ENCODE peak calls at places on chromosomes 12 and 14, in five cellular contexts. F, V, C, S and L are unnamed samples.

GRCh38 chr12:125194999-125195398 is 129.8 kb downstream of the AACS start:
- DNase-seq in C (no peak), F (no peak), S (no peak), V (no peak), L (no peak)

GRCh38 chr14:55158412-55158811 is 29.4 kb downstream of the LGALS3 start:
- DNase-seq in F (no peak), S (no peak), C (no peak), V (no peak), L (no peak)

GRCh38 chr14:61609143-61609851 is 86.0 kb upstream of the HIF1A start:
- DNase-seq in V (peak; percentile 63), S (peak; percentile 46), C (no peak), F (no peak), L (no peak)

GRCh38 chr12:76237086-76237701 is 111.0 kb downstream of the BBS10 start:
- DNase-seq in S (no peak), C (no peak), V (no peak), F (no peak), L (no peak)

GRCh38 chr12:49811136-49811535 is 17.1 kb downstream of the NCKAP5L start:
- DNase-seq in F (no peak), S (no peak), C (no peak), V (no peak), L (no peak)

GRCh38 chr12:95736631-95737030 is 53.9 kb downstream of the NTN4 start:
- DNase-seq in V (no peak), S (no peak), F (no peak), C (no peak), L (no peak)

GRCh38 chr14:71021347-71022014 is 114.2 kb downstream of the PCNX1 start:
- DNase-seq in C (no peak), V (no peak), S (no peak), F (no peak), L (peak; percentile 19)

GRCh38 chr12:104328790-104329189 is 25.3 kb downstream of the EID3 start:
- DNase-seq in F (no peak), C (no peak), V (no peak), S (no peak), L (no peak)

GRCh38 chr12:117119592-117120198 is 20.5 kb upstream of the TESC start:
- DNase-seq in F (peak; percentile 72), C (no peak), V (peak; percentile 59), S (no peak), L (peak; percentile 56)

GRCh38 chr12:57234571-57235011 is 5.1 kb downstream of the SHMT2 start:
- DNase-seq in C (no peak), S (no peak), V (no peak), F (no peak), L (no peak)

GRCh38 chr14:61636291-61636690 is 59.0 kb upstream of the HIF1A start:
- DNase-seq in V (no peak), F (no peak), S (no peak), C (no peak), L (no peak)

GRCh38 chr12:80892597-80893445 is 44.9 kb downstream of the LIN7A start:
- DNase-seq in S (no peak), C (peak; percentile 9), V (no peak), F (no peak), L (no peak)

GRCh38 chr14:39432179-39432618 is at the start of gene FBXO33:
- DNase-seq in V (peak; percentile 98), S (peak; percentile 86), C (peak; percentile 87), F (peak; percentile 94), L (peak; percentile 97)

GRCh38 chr12:57309420-57309819 is 58.4 kb upstream of the STAC3 start:
- DNase-seq in C (no peak), S (no peak), V (no peak), F (no peak), L (no peak)

GRCh38 chr14:26925876-26926584 is 328.2 kb upstream of the NOVA1 start:
- DNase-seq in V (no peak), S (no peak), F (no peak), C (no peak), L (no peak)

GRCh38 chr14:35331605-35332516 is 39.7 kb downstream of the PSMA6 start:
- DNase-seq in V (peak; percentile 75), S (no peak), C (no peak), F (peak; percentile 66), L (no peak)

GRCh38 chr14:100333867-100334266 is 10.7 kb downstream of the SLC25A47 start:
- DNase-seq in V (no peak), C (no peak), S (no peak), F (no peak), L (no peak)

GRCh38 chr12:26940820-26941219 is 2.5 kb downstream of the FGFR1OP2 start:
- DNase-seq in F (peak; percentile 38), C (no peak), V (no peak), S (no peak), L (no peak)

GRCh38 chr12:68378859-68379628 is 46.9 kb upstream of the MDM1 start:
- DNase-seq in F (peak; percentile 69), C (no peak), S (no peak), V (no peak), L (no peak)

GRCh38 chr14:51448831-51449665 is 202.7 kb upstream of the FRMD6 start:
- DNase-seq in S (no peak), F (no peak), C (no peak), V (no peak), L (no peak)

GRCh38 chr14:52950898-52951729 is at the start of gene FERMT2:
- DNase-seq in V (peak; percentile 79), S (no peak), C (no peak), F (peak; percentile 41), L (peak; percentile 86)

GRCh38 chr12:45273717-45274271 is 57.9 kb downstream of the ANO6 start:
- DNase-seq in S (no peak), F (peak; percentile 83), V (peak; percentile 45), C (no peak), L (peak; percentile 78)

GRCh38 chr12:58463050-58463449 is 457.3 kb downstream of the LRIG3 start:
- DNase-seq in F (no peak), C (no peak), V (no peak), S (no peak), L (no peak)

GRCh38 chr14:98907271-98907670 is 364.7 kb downstream of the BCL11B start:
- DNase-seq in V (no peak), S (no peak), C (no peak), F (no peak), L (no peak)

GRCh38 chr14:36315159-36315853 is 5.1 kb downstream of the MBIP start:
- DNase-seq in S (no peak), V (no peak), F (peak; percentile 28), C (peak; percentile 7), L (no peak)

GRCh38 chr14:99155173-99155777 is 116.7 kb downstream of the BCL11B start:
- DNase-seq in V (no peak), C (no peak), S (no peak), F (no peak), L (no peak)

GRCh38 chr12:77120695-77121094 is 55.3 kb upstream of the E2F7 start:
- DNase-seq in F (no peak), V (no peak), S (no peak), C (no peak), L (no peak)

GRCh38 chr12:122309564-122310121 is 43.3 kb upstream of the VPS33A start:
- DNase-seq in V (no peak), F (no peak), C (no peak), S (no peak), L (no peak)

GRCh38 chr14:49863483-49864262 is 11.1 kb upstream of the NEMF start:
- DNase-seq in C (no peak), V (no peak), F (peak; percentile 78), S (no peak), L (no peak)

GRCh38 chr12:57456145-57456700 is 1.1 kb downstream of the INHBE start:
- DNase-seq in F (peak; percentile 75), C (no peak), V (peak; percentile 77), S (no peak), L (peak; percentile 53)

GRCh38 chr14:105700622-105701288 is 174.4 kb downstream of the TMEM121 start:
- DNase-seq in V (no peak), S (no peak), C (peak; percentile 77), F (no peak), L (no peak)

DNA sequence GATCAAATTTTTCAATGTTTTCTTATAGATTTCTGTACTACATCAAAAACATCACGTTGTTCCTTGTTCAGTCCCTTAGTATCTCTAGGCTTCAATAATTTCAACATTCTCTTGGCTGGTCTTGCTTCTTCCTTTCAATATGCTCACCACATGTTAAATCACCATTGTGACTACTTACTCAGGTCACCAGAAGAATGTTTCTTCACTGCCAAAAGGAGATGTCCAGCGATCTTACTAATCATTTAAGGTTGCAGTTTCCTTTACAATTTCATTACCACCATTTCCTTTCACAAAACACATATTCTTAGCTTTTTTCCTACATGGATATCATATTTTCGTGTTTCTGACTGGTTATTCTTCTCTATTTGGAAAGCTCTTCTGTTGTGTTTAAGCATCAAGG is 363.8 kb downstream of the NAV3 start:
- DNase-seq in V (no peak), S (no peak), C (no peak), F (no peak), L (no peak)
- TF ChIP-seq KDM1A in V (no peak), S (no peak), C (no peak), F (no peak), L (no peak)

DNA sequence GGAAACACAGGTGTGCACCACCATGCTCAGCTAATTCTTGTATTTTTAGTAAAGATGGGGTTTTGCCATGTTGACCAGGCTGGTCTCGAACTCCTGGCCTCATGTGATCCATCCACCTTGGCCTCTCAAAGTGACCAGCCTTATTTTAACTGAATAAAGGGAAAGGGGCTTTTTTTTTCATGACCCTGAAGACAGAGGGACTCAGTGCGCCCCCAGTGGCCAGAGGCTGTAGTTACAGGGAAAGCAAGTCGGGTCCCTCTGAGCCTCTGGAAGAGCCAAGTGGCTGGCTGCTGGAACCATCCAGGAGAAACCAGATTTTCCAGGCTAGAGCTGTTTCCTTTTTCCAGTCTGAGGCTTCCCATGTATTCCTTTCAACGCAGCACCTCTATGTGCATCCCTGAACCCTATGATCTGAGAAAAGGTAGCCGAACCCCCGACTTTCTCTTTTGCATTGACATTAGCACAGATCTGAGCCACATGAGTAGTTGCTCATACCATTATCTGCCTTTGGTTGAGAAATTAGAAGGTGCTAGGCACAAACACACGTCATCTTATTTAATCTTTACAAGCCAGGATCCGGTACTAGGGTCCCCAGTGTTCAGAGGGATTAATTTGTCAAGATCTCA is 342.7 kb downstream of the CACNA1C start:
- DNase-seq in C (no peak), S (peak; percentile 41), F (peak; percentile 47), V (peak; percentile 29), L (peak; percentile 52)
- TF ChIP-seq KDM1A in C (no peak), S (no peak), F (no peak), V (no peak), L (no peak)

DNA sequence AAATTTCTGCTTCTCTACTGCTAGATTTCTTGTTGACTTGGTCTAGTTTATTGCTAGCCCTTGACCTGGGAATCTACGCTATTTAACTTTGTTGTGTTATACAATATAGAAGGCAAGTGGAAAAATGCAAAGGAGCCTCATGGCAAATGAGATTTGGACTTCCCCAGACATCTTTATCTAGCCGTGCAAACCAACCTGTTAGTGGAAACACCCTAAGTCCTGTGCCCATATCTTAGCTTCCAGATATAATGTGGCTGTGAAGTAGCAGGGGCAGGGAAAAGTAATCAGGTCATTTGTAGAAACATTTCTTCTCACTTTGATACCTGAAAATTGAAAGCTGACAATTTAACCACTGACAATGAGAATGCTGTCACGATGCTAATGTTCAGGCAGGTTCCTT is 90.7 kb upstream of the ATP2B1 start:
- DNase-seq in C (no peak), S (no peak), F (peak; percentile 70), V (no peak), L (no peak)
- TF ChIP-seq KDM1A in C (no peak), S (no peak), F (peak; percentile 37), V (no peak), L (no peak)

DNA sequence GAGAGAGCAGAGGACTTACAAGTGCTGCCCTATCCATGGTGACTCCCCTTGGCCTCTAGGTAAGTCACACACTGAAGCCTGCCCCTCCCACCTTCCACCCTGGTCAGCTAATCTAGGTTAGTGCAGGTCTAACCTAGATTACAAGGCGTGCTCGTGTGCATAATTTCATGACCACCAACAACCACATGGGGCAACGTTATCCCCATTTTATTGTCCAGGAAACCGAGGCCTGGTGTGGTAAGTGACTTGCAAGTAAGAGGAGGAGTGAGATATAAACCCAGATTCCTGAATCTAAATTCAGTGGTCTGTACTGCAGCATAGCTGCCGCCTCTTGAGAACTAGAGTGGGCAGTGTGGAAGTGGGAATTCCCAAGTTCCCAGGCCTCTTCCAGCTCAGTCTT is 171.1 kb downstream of the DAD1 start:
- DNase-seq in S (no peak), F (peak; percentile 25), C (no peak), V (no peak), L (no peak)
- TF ChIP-seq KDM1A in S (peak; percentile 70), F (no peak), C (no peak), V (no peak), L (no peak)